ENCODE peak calls at places on chromosomes 6 and 20, in six cellular contexts. E is neural crest cell, A is left lung, T is cardiac fibroblast, W is foreskin fibroblast, Y is fibroblast of mammary gland. R is an unnamed sample.

GRCh38 chr6:80547827-80548226 is 441.4 kb downstream of the BCKDHB start:
- DNase-seq in E (no peak), A (no peak), T (peak), W (peak), Y (peak), R (no peak)

GRCh38 chr6:82085701-82086100 is 161.8 kb downstream of the IBTK start:
- DNase-seq in E (no peak), A (no peak), T (no peak), W (no peak), Y (no peak), R (no peak)

GRCh38 chr6:133937909-133938308 is 15.1 kb upstream of the TBPL1 start:
- DNase-seq in E (no peak), A (no peak), T (no peak), W (no peak), Y (no peak), R (no peak)

GRCh38 chr20:17510548-17510947 is 20.6 kb downstream of the BFSP1 start:
- DNase-seq in E (no peak), A (no peak), T (no peak), W (no peak), Y (no peak), R (no peak)

GRCh38 chr20:51696304-51697118 is 71.7 kb downstream of the ATP9A start:
- DNase-seq in E (no peak), A (no peak), T (peak), W (peak), Y (peak), R (no peak)

GRCh38 chr6:99241905-99242534 is 107.5 kb downstream of the FAXC start:
- DNase-seq in E (peak), A (no peak), T (peak), W (peak), Y (peak), R (peak)

GRCh38 chr20:45971425-45971674 is 653 bp downstream of the ZNF335 start:
- DNase-seq in E (no peak), A (no peak), T (no peak), W (no peak), Y (no peak), R (no peak)

GRCh38 chr6:136501081-136501480 is 49.1 kb downstream of the MAP7 start:
- DNase-seq in E (no peak), A (no peak), T (no peak), W (no peak), Y (no peak), R (no peak)

GRCh38 chr6:87574237-87574636 is 15.6 kb downstream of the RARS2 start:
- DNase-seq in E (no peak), A (no peak), T (no peak), W (no peak), Y (no peak), R (no peak)

GRCh38 chr20:57653910-57654309 is 33.7 kb upstream of the ZBP1 start:
- DNase-seq in E (no peak), A (no peak), T (no peak), W (no peak), Y (no peak), R (no peak)

GRCh38 chr6:21998539-21998938 is 298.3 kb downstream of the PRL start:
- DNase-seq in E (no peak), A (no peak), T (no peak), W (no peak), Y (no peak), R (no peak)

GRCh38 chr6:44717431-44717830 is 329.9 kb downstream of the CDC5L start:
- DNase-seq in E (no peak), A (no peak), T (no peak), W (no peak), Y (no peak), R (no peak)

GRCh38 chr20:58981564-58982364 is 708 bp downstream of the NELFCD start:
- DNase-seq in E (no peak), A (no peak), T (peak), W (no peak), Y (peak), R (peak)

GRCh38 chr6:150334790-150335783 is 33.7 kb upstream of the IYD start:
- DNase-seq in E (peak), A (no peak), T (peak), W (peak), Y (peak), R (peak)

GRCh38 chr20:52200870-52201269 is 9.3 kb upstream of the ZFP64 start:
- DNase-seq in E (no peak), A (no peak), T (no peak), W (no peak), Y (peak), R (no peak)

GRCh38 chr20:56160956-56161355 is 87.6 kb upstream of the MC3R start:
- DNase-seq in E (no peak), A (no peak), T (no peak), W (no peak), Y (no peak), R (no peak)

GRCh38 chr20:52242237-52243230 is 51.0 kb upstream of the ZFP64 start:
- DNase-seq in E (no peak), A (no peak), T (peak), W (peak), Y (peak), R (no peak)

GRCh38 chr6:157642736-157643135 is 180.3 kb upstream of the SNX9 start:
- DNase-seq in E (no peak), A (no peak), T (no peak), W (no peak), Y (no peak), R (no peak)

GRCh38 chr6:76518443-76518842 is 446.0 kb upstream of the IMPG1 start:
- DNase-seq in E (no peak), A (no peak), T (no peak), W (no peak), Y (no peak), R (no peak)

GRCh38 chr20:57398231-57398821 is 7.1 kb downstream of the RBM38 start:
- DNase-seq in E (no peak), A (peak), T (no peak), W (no peak), Y (no peak), R (peak)

GRCh38 chr6:84258268-84258667 is 30.8 kb upstream of the CEP162 start:
- DNase-seq in E (no peak), A (no peak), T (peak), W (peak), Y (peak), R (no peak)

GRCh38 chr6:169950558-169950957 is 199.1 kb downstream of the ERMARD start:
- DNase-seq in E (no peak), A (no peak), T (peak), W (no peak), Y (peak), R (peak)

GRCh38 chr6:89347825-89348224 is 4.7 kb downstream of the UBE2J1 start:
- DNase-seq in E (no peak), A (no peak), T (no peak), W (peak), Y (no peak), R (no peak)

GRCh38 chr6:156577749-156578148 is 199.4 kb upstream of the ARID1B start:
- DNase-seq in E (no peak), A (no peak), T (no peak), W (no peak), Y (no peak), R (no peak)

GRCh38 chr6:29956518-29956917 is 14.2 kb downstream of the HLA-A start:
- DNase-seq in E (no peak), A (no peak), T (no peak), W (no peak), Y (no peak), R (no peak)

GRCh38 chr6:16276991-16277981 is 38.9 kb downstream of the GMPR start:
- DNase-seq in E (peak), A (peak), T (peak), W (peak), Y (peak), R (peak)

GRCh38 chr6:136607204-136607931 is 57.1 kb upstream of the MAP7 start:
- DNase-seq in E (no peak), A (no peak), T (no peak), W (peak), Y (peak), R (no peak)

GRCh38 chr6:26224940-26225847 is 138.0 kb downstream of the HFE start:
- DNase-seq in E (peak), A (no peak), T (peak), W (peak), Y (peak), R (no peak)

GRCh38 chr20:31496761-31497295 is 17.4 kb upstream of the HM13 start:
- DNase-seq in E (no peak), A (peak), T (peak), W (peak), Y (peak), R (no peak)

GRCh38 chr20:22473293-22473692 is 111.1 kb downstream of the FOXA2 start:
- DNase-seq in E (no peak), A (no peak), T (no peak), W (no peak), Y (no peak), R (no peak)

GRCh38 chr20:45322952-45323383 is 14.9 kb upstream of the MATN4 start:
- DNase-seq in E (no peak), A (no peak), T (peak), W (peak), Y (peak), R (peak)

GRCh38 chr6:152110878-152111820 is 303.7 kb downstream of the ESR1 start:
- DNase-seq in E (no peak), A (peak), T (peak), W (peak), Y (no peak), R (no peak)

GRCh38 chr20:3406481-3407425 is 716 bp downstream of the DNAAF9 start:
- DNase-seq in E (peak), A (no peak), T (peak), W (peak), Y (peak), R (peak)

GRCh38 chr20:3409417-3409816 is 1.9 kb upstream of the DNAAF9 start:
- DNase-seq in E (no peak), A (no peak), T (no peak), W (no peak), Y (no peak), R (no peak)

GRCh38 chr20:3405696-3406358 is 1.6 kb downstream of the DNAAF9 start:
- DNase-seq in E (no peak), A (no peak), T (no peak), W (peak), Y (peak), R (no peak)

GRCh38 chr20:3408251-3408637 is 775 bp upstream of the DNAAF9 start:
- DNase-seq in E (no peak), A (no peak), T (no peak), W (no peak), Y (no peak), R (no peak)

GRCh38 chr20:3407426-3408250 is at the start of gene DNAAF9:
- DNase-seq in E (peak), A (peak), T (peak), W (peak), Y (peak), R (peak)
- TF ChIP-seq CTCF in E (peak), A (peak), T (peak), W (no peak), Y (peak), R (peak)

GRCh38 chr20:34946661-34947060 is 8.9 kb downstream of the GSS start:
- DNase-seq in E (no peak), A (no peak), T (no peak), W (no peak), Y (no peak), R (no peak)
- TF ChIP-seq CTCF in E (no peak), A (no peak), T (no peak), W (no peak), Y (no peak), R (no peak)

GRCh38 chr20:41242807-41243206 is 74.7 kb downstream of the ZHX3 start:
- DNase-seq in E (no peak), A (no peak), T (no peak), W (no peak), Y (no peak), R (peak)

GRCh38 chr20:41247523-41248370 is 69.8 kb downstream of the ZHX3 start:
- DNase-seq in E (no peak), A (no peak), T (no peak), W (no peak), Y (no peak), R (no peak)

GRCh38 chr20:41248371-41249024 is 69.0 kb downstream of the ZHX3 start:
- DNase-seq in E (no peak), A (no peak), T (peak), W (peak), Y (peak), R (no peak)

GRCh38 chr20:41242352-41242751 is 75.2 kb downstream of the ZHX3 start:
- DNase-seq in E (no peak), A (no peak), T (no peak), W (no peak), Y (no peak), R (no peak)

DNA sequence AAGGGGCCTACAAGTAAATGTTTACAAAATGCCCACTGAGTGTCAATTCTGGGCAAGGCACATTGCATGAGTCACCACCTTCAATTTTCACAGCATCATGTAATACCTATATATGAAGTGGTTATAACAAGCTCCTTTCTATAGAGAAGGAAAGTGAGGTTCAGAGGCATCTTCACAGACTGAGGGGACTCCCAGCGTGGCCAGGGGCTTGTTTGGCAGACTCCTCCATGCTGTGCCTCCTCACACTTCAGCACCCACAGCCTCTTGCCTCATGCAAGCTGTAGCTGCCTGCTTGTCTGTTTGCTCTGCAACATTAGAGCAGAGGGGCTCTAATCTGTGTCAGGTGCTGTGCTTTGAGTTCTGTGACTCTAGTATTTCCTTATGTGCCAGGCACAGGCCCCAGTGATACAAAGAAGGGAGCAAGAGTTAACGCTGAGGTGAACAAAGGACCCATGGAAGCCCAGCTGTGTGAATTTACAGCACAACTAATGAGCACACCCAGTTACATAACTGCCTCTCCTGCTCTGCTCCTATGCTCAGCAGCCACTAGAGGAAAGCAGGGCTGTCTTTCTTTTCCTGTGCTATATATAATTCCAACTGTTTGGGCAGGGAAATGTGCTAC is 72.3 kb downstream of the ZHX3 start:
- DNase-seq in E (no peak), A (no peak), T (peak), W (peak), Y (peak), R (peak)
- TF ChIP-seq CTCF in E (no peak), A (no peak), T (peak), W (no peak), Y (peak), R (no peak)

DNA sequence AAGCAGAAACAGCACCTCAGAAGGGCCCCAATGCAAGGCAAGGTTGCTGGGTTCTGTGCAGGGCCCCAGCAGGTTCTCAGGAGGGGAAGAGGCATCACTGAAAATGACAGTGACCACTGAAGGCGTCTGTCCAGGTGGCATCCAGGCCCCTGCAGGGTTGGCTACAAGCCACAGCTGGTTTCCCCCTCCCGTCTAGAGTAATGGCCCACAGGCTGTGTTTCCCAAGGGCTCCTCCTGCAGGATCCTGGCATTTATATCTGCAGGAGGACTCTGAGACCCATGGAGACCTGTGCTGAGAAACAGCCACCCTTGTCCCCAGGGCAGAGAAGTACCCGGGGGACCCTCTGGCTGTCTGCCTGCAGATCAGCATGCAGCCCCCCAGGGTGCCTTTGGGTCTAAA is 205.1 kb downstream of the TAF4 start:
- DNase-seq in E (no peak), A (no peak), T (no peak), W (no peak), Y (no peak), R (no peak)
- TF ChIP-seq CTCF in E (no peak), A (no peak), T (no peak), W (no peak), Y (no peak), R (no peak)

GRCh38 chr20:47009784-47010183 is 115.1 kb downstream of the EYA2 start:
- DNase-seq in E (no peak), A (no peak), T (no peak), W (no peak), Y (no peak), R (no peak)

GRCh38 chr20:47016068-47016664 is 121.5 kb downstream of the EYA2 start:
- DNase-seq in E (no peak), A (no peak), T (no peak), W (no peak), Y (no peak), R (no peak)

GRCh38 chr20:47011984-47012383 is 117.3 kb downstream of the EYA2 start:
- DNase-seq in E (no peak), A (no peak), T (no peak), W (no peak), Y (no peak), R (no peak)

GRCh38 chr20:47008842-47009518 is 114.3 kb downstream of the EYA2 start:
- DNase-seq in E (no peak), A (no peak), T (no peak), W (no peak), Y (no peak), R (no peak)

GRCh38 chr20:47013606-47014005 is 119.0 kb downstream of the EYA2 start:
- DNase-seq in E (no peak), A (no peak), T (no peak), W (no peak), Y (no peak), R (no peak)
- TF ChIP-seq CTCF in E (no peak), A (no peak), T (no peak), W (no peak), Y (no peak), R (no peak)

DNA sequence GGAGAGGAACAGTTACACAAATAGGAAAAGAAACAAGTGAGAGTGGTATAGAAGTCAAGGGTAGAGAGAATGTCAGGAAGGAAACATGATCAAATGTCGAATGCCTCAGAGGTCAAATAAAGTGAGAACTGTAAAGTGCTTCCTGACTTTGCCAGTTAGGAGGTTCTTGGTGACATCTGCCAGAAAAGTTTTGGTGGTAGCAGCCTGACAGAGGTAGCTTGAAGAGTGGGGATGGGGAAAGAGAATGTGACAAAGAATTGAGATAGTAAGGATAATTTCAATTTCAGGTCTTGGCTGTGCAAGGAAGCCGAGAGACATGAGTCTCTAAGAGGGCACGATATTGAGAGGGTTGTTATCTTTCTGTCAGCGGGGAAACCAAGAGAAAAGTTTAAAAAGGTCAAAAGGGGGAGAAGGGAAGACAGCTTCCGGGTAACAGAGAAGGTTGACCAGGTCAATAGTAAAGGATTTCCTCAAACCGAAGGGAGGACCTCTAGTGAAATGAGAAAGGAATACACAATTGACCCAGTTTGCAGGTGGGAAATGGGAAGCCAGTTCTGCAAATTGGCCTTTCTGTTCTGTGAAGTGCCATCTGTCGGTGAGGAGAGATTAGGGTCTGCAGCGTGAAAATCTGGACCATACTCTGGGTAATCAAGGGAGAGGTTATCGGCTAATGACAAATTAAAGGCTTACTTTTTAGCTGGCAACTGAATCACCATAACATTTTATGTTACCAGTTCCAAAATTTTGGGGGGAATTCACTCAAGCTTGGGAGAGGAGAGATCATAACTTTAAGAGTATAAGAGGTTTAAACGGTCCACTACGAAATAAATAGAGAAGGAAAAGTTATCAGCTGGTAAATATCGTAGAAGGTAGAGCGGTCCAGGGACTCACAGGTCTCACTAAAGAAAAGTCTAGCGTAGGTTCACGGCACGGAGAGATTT is 973 bp upstream of the BRD2 start:
- DNase-seq in E (no peak), A (no peak), T (peak), W (peak), Y (peak), R (peak)
- TF ChIP-seq CTCF in E (peak), A (no peak), T (peak), W (peak), Y (peak), R (peak)

GRCh38 chr20:7269452-7269851 is 502.0 kb downstream of the BMP2 start:
- DNase-seq in E (no peak), A (no peak), T (no peak), W (no peak), Y (no peak), R (no peak)

GRCh38 chr20:7274870-7275269 is 507.4 kb downstream of the BMP2 start:
- DNase-seq in E (no peak), A (no peak), T (no peak), W (no peak), Y (no peak), R (no peak)

GRCh38 chr20:7275628-7276237 is 508.2 kb downstream of the BMP2 start:
- DNase-seq in E (no peak), A (no peak), T (no peak), W (no peak), Y (no peak), R (no peak)

GRCh38 chr20:7272512-7272911 is 505.0 kb downstream of the BMP2 start:
- DNase-seq in E (no peak), A (no peak), T (no peak), W (peak), Y (no peak), R (no peak)
- TF ChIP-seq CTCF in E (peak), A (no peak), T (peak), W (no peak), Y (peak), R (no peak)

GRCh38 chr6:125303512-125303854 is 1.7 kb upstream of the HDDC2 start:
- DNase-seq in E (no peak), A (no peak), T (no peak), W (no peak), Y (no peak), R (no peak)

GRCh38 chr6:125306756-125307149 is 5.0 kb upstream of the HDDC2 start:
- DNase-seq in E (no peak), A (no peak), T (no peak), W (no peak), Y (no peak), R (no peak)

GRCh38 chr6:125302840-125303511 is 1.2 kb upstream of the HDDC2 start:
- DNase-seq in E (no peak), A (no peak), T (no peak), W (peak), Y (no peak), R (no peak)

GRCh38 chr6:125307150-125307838 is 5.5 kb upstream of the HDDC2 start:
- DNase-seq in E (no peak), A (no peak), T (no peak), W (peak), Y (peak), R (no peak)

DNA sequence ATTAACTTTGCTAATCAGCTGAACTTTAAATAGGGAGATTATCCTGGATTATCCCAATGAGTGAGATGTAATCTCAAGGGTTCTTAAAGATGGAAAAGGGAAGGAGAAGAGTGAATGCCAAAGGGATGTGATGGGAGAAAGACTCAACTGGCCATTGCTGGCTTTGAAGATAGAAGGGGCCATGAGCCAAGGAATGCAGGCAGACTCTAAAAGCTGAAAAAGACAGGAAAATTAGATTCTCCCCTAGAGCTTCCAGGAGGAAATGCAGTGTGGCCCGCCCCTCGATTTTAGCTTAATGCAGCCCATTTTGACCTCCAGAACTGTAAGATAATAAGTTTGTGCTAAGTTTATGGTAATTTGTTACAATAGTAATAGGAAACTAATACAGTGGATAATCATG is 3.2 kb upstream of the HDDC2 start:
- DNase-seq in E (no peak), A (no peak), T (no peak), W (no peak), Y (no peak), R (no peak)
- TF ChIP-seq CTCF in E (no peak), A (no peak), T (no peak), W (no peak), Y (no peak), R (no peak)